ENCODE peak calls at places on chromosomes 12 and 14, in five cellular contexts. U is kidney, D is hepatocyte, F is H1, L is PC-3. K is an unnamed sample.
A peak's percentile ranks its signal among the peaks of the same experiment; 100 is the strongest.

GRCh38 chr12:115872212-115872611 is 405.3 kb downstream of the MED13L start:
- DNase-seq in U (no peak), D (no peak), F (no peak), L (peak; percentile 40), K (no peak)

GRCh38 chr12:112450725-112451124 is 32.0 kb downstream of the PTPN11 start:
- DNase-seq in U (no peak), D (no peak), F (no peak), L (no peak), K (no peak)

GRCh38 chr12:121767525-121768016 is 25.9 kb downstream of the RHOF start:
- DNase-seq in U (peak; percentile 82), D (no peak), F (no peak), L (no peak), K (no peak)

GRCh38 chr14:21025374-21026151 is 702 bp upstream of the NDRG2 start:
- DNase-seq in U (peak; percentile 97), D (peak; percentile 54), F (peak; percentile 85), L (no peak), K (no peak)

GRCh38 chr14:55221186-55221585 is 29.8 kb upstream of the DLGAP5 start:
- DNase-seq in U (no peak), D (no peak), F (no peak), L (peak; percentile 86), K (no peak)

GRCh38 chr12:105053116-105053572 is 31.1 kb downstream of the ALDH1L2 start:
- DNase-seq in U (no peak), D (peak; percentile 81), F (peak; percentile 86), L (peak; percentile 97), K (peak; percentile 81)

GRCh38 chr12:95411466-95411865 is 62.5 kb upstream of the METAP2 start:
- DNase-seq in U (no peak), D (no peak), F (no peak), L (no peak), K (peak; percentile 73)

GRCh38 chr12:67804168-67804567 is 155.6 kb downstream of the DYRK2 start:
- DNase-seq in U (no peak), D (no peak), F (no peak), L (no peak), K (no peak)

GRCh38 chr14:85527458-85527857 is 2.5 kb upstream of the FLRT2 start:
- DNase-seq in U (no peak), D (no peak), F (no peak), L (peak; percentile 37), K (no peak)

GRCh38 chr14:47442206-47442605 is 233.2 kb downstream of the MDGA2 start:
- DNase-seq in U (no peak), D (peak; percentile 76), F (no peak), L (peak; percentile 70), K (no peak)

GRCh38 chr14:70203686-70204085 is 14.9 kb upstream of the SLC8A3 start:
- DNase-seq in U (no peak), D (no peak), F (no peak), L (no peak), K (no peak)

GRCh38 chr14:67583711-67584644 is 16.1 kb downstream of the PIGH start:
- DNase-seq in U (no peak), D (peak; percentile 67), F (no peak), L (peak; percentile 72), K (peak; percentile 62)

GRCh38 chr14:92687681-92688433 is 60.6 kb downstream of the LGMN start:
- DNase-seq in U (peak; percentile 81), D (peak; percentile 56), F (peak; percentile 63), L (no peak), K (no peak)

GRCh38 chr12:12439636-12440035 is 82.8 kb downstream of the BORCS5 start:
- DNase-seq in U (no peak), D (peak; percentile 60), F (no peak), L (peak; percentile 88), K (no peak)

GRCh38 chr12:1107669-1108068 is 116.6 kb downstream of the ERC1 start:
- DNase-seq in U (no peak), D (no peak), F (no peak), L (no peak), K (no peak)

GRCh38 chr12:12028668-12029402 is 41.9 kb upstream of the BCL2L14 start:
- DNase-seq in U (no peak), D (no peak), F (peak; percentile 16), L (no peak), K (no peak)

GRCh38 chr14:23056257-23056955 is 914 bp downstream of the CDH24 start:
- DNase-seq in U (peak; percentile 75), D (peak; percentile 84), F (peak; percentile 84), L (peak; percentile 80), K (peak; percentile 79)

GRCh38 chr12:2813573-2814185 is 1.2 kb downstream of the ITFG2 start:
- DNase-seq in U (no peak), D (peak; percentile 83), F (no peak), L (peak; percentile 63), K (peak; percentile 68)

GRCh38 chr12:107396991-107397390 is 288.6 kb upstream of the PWP1 start:
- DNase-seq in U (no peak), D (no peak), F (no peak), L (peak; percentile 56), K (no peak)

GRCh38 chr12:47753021-47754001 is 5.4 kb downstream of the RAPGEF3 start:
- DNase-seq in U (peak; percentile 96), D (no peak), F (peak; percentile 64), L (peak; percentile 64), K (no peak)

GRCh38 chr12:14280921-14281320 is 84.6 kb upstream of the ATF7IP start:
- DNase-seq in U (no peak), D (no peak), F (no peak), L (no peak), K (no peak)

GRCh38 chr12:26523708-26524150 is 309.3 kb downstream of the ITPR2 start:
- DNase-seq in U (peak; percentile 95), D (peak; percentile 92), F (no peak), L (no peak), K (no peak)

GRCh38 chr14:59317782-59318505 is 129.5 kb downstream of the DAAM1 start:
- DNase-seq in U (no peak), D (no peak), F (no peak), L (no peak), K (no peak)

GRCh38 chr14:59317346-59317745 is 128.9 kb downstream of the DAAM1 start:
- DNase-seq in U (no peak), D (no peak), F (no peak), L (no peak), K (no peak)

GRCh38 chr14:59321184-59321952 is 132.9 kb downstream of the DAAM1 start:
- DNase-seq in U (no peak), D (no peak), F (no peak), L (peak; percentile 99), K (peak; percentile 32)

GRCh38 chr14:59318908-59319307 is 130.4 kb downstream of the DAAM1 start:
- DNase-seq in U (no peak), D (no peak), F (no peak), L (no peak), K (no peak)

DNA sequence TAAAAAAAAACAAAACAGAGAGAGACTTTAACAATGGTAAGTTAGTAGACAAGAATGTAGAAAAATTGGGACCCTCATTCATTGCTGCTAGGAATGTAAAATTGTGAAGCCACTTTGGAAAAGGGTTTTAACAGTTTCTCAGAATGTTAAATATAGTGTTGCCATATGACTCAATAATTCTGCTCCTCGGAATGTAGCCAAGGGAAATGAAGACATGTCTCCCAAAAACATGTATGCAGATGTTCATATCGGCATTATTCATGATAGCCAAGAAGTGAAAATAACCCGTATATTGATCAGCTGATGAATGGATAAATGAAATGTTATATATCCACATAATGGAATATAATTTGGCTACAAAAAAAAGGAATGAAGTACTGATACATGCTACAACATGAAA is 132.3 kb downstream of the DAAM1 start:
- DNase-seq in U (no peak), D (no peak), F (no peak), L (no peak), K (no peak)
- H3K4me1 ChIP-seq in U (peaks cover 18% of the 10 kb centered on the region), D (peaks cover 30% of the 10 kb centered on the region), F (no peaks in the 10 kb centered on the region), L (peaks cover 18% of the 10 kb centered on the region), K (peaks cover 6% of the 10 kb centered on the region)

GRCh38 chr14:101282418-101282817 is 278.9 kb upstream of the DIO3 start:
- DNase-seq in U (no peak), D (no peak), F (no peak), L (no peak), K (no peak)

GRCh38 chr14:101273091-101273490 is 288.2 kb upstream of the DIO3 start:
- DNase-seq in U (no peak), D (no peak), F (no peak), L (no peak), K (no peak)

GRCh38 chr14:101276309-101277091 is 284.8 kb upstream of the DIO3 start:
- DNase-seq in U (no peak), D (no peak), F (no peak), L (peak; percentile 92), K (no peak)
- H3K4me1 ChIP-seq in U (no peaks in the 10 kb centered on the region), D (no peaks in the 10 kb centered on the region), F (no peaks in the 10 kb centered on the region), L (peaks cover 28% of the 10 kb centered on the region), K (no peaks in the 10 kb centered on the region)

DNA sequence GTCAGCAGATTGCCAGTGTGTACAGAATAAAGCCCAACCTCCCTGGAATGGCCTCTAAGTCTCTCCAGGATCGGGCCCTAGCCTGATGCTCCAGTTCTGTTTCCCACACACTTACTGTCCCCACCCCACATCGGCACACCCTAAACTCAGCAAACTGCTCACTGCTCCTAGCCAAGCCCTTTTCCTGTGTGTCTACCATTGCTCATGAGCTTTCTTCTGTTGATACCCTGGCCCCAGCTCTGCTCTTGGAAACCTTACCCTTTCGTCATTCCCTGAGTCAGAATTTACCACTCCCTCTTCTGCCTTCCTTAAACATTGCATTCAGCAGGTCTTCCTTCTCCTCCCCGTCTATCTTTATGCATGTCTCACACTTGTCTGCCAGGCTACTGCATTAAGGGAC is 158.9 kb downstream of the TMX1 start:
- DNase-seq in U (no peak), D (no peak), F (no peak), L (peak; percentile 99), K (no peak)
- H3K4me1 ChIP-seq in U (peaks cover 6% of the 10 kb centered on the region), D (peaks cover 26% of the 10 kb centered on the region), F (peaks cover 1% of the 10 kb centered on the region), L (peaks cover 61% of the 10 kb centered on the region), K (peaks cover 12% of the 10 kb centered on the region)

GRCh38 chr12:53496752-53497032 is 2.6 kb downstream of the MAP3K12 start:
- DNase-seq in U (no peak), D (no peak), F (no peak), L (no peak), K (no peak)
- H3K4me1 ChIP-seq in U (peaks cover 26% of the 10 kb centered on the region), D (peaks cover 40% of the 10 kb centered on the region), F (peaks cover 23% of the 10 kb centered on the region), L (peaks cover 19% of the 10 kb centered on the region), K (peaks cover 20% of the 10 kb centered on the region)

GRCh38 chr14:73059326-73059725 is 992 bp downstream of the RBM25 start:
- DNase-seq in U (no peak), D (peak; percentile 51), F (no peak), L (no peak), K (no peak)
- H3K4me1 ChIP-seq in U (peaks cover 3% of the 10 kb centered on the region), D (peaks cover 16% of the 10 kb centered on the region), F (no peaks in the 10 kb centered on the region), L (peaks cover 22% of the 10 kb centered on the region), K (peaks cover 31% of the 10 kb centered on the region)